ENCODE peak calls at places on chromosomes 13 and 19, in five cellular contexts. R is Calu3, P is suprapubic skin, D is hepatocyte, J is IMR-90. I is an unnamed sample.

GRCh38 chr19:39307233-39307821 is 11.1 kb downstream of the IFNL1 start:
- DNase-seq in R (peak), P (peak), D (peak), J (no peak), I (no peak)

GRCh38 chr19:2970201-2970838 is 7.0 kb upstream of the TLE6 start:
- DNase-seq in R (no peak), P (no peak), D (no peak), J (no peak), I (no peak)

GRCh38 chr13:94630858-94631257 is 29.2 kb downstream of the GPR180 start:
- DNase-seq in R (no peak), P (no peak), D (no peak), J (no peak), I (no peak)

GRCh38 chr13:98717256-98717655 is 35.2 kb downstream of the SLC15A1 start:
- DNase-seq in R (no peak), P (no peak), D (no peak), J (no peak), I (no peak)

GRCh38 chr13:50466554-50466953 is 376.9 kb downstream of the DLEU7 start:
- DNase-seq in R (no peak), P (no peak), D (no peak), J (no peak), I (no peak)

GRCh38 chr13:109610517-109610916 is 175.9 kb downstream of the IRS2 start:
- DNase-seq in R (peak), P (no peak), D (peak), J (no peak), I (no peak)

GRCh38 chr19:32405431-32406160 is at the start of gene DPY19L3:
- DNase-seq in R (peak), P (peak), D (peak), J (peak), I (peak)

GRCh38 chr19:45306522-45307027 is 16.1 kb downstream of the CKM start:
- DNase-seq in R (no peak), P (no peak), D (no peak), J (no peak), I (no peak)

GRCh38 chr13:74641586-74641985 is 507.4 kb upstream of the KLF12 start:
- DNase-seq in R (no peak), P (no peak), D (no peak), J (peak), I (no peak)

GRCh38 chr19:8655340-8655709 is 24.9 kb downstream of the NFILZ start:
- DNase-seq in R (no peak), P (no peak), D (no peak), J (no peak), I (no peak)

GRCh38 chr19:56132316-56132822 is 8.7 kb upstream of the ZNF444 start:
- DNase-seq in R (no peak), P (no peak), D (peak), J (peak), I (no peak)

GRCh38 chr13:113329656-113330312 is 32.7 kb downstream of the LAMP1 start:
- DNase-seq in R (no peak), P (no peak), D (no peak), J (no peak), I (no peak)

DNA sequence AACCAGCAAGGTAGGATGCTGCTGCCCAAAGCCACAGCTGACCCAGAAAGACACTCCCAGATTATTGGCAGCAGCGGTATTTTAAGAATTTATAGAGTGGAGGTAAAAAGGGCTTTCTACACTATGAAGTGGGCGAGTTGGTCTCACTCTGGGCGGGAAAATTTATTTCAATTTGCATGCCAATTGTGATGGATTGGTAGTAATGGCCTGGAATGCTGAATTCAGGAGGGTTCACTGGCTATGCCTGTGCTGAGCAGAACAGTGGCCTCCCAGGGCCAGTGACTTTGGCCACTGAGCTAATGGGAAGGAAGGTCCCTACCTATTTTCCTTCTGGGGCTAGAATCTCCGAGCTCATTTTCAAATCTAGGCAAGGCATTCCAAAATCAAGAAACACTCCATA is 243.5 kb downstream of the TSHZ3 start:
- DNase-seq in R (no peak), P (no peak), D (no peak), J (no peak), I (no peak)
- TF ChIP-seq CTCF in R (no peak), P (no peak), D (no peak), J (no peak), I (no peak)

GRCh38 chr19:40421468-40421778 is 4.4 kb downstream of the SERTAD1 start:
- DNase-seq in R (no peak), P (no peak), D (no peak), J (no peak), I (no peak)

GRCh38 chr19:40420766-40421467 is 4.9 kb downstream of the SERTAD1 start:
- DNase-seq in R (peak), P (peak), D (peak), J (peak), I (peak)

GRCh38 chr19:40419066-40419612 is 6.0 kb upstream of the PRX start:
- DNase-seq in R (no peak), P (no peak), D (no peak), J (no peak), I (no peak)

GRCh38 chr19:40419780-40420179 is 6.0 kb downstream of the SERTAD1 start:
- DNase-seq in R (no peak), P (no peak), D (no peak), J (no peak), I (no peak)

DNA sequence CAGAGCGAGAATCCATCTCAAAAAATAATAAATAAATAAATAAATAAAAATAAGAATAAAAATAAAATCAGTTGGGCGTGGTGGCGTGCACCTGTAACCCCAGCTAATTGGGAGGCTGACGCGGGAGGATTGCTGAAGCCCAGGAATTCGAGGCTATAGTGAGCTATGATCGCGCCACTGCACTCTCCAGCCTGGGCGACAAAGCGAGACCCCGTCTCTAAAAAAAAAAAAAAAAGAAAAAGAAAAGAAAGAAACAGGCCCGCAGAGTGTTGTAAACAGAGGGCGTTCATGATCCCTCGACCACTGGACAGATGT is 5.4 kb downstream of the SERTAD1 start:
- DNase-seq in R (no peak), P (no peak), D (no peak), J (no peak), I (no peak)
- TF ChIP-seq CTCF in R (no peak), P (no peak), D (no peak), J (no peak), I (no peak)

GRCh38 chr13:108115739-108116138 is 99.6 kb downstream of the LIG4 start:
- DNase-seq in R (no peak), P (no peak), D (no peak), J (no peak), I (no peak)

GRCh38 chr13:108120332-108120731 is 95.0 kb downstream of the LIG4 start:
- DNase-seq in R (no peak), P (no peak), D (no peak), J (no peak), I (no peak)

GRCh38 chr13:108121406-108121805 is 93.9 kb downstream of the LIG4 start:
- DNase-seq in R (no peak), P (no peak), D (no peak), J (no peak), I (no peak)
- TF ChIP-seq CTCF in R (no peak), P (no peak), D (no peak), J (no peak), I (no peak)

DNA sequence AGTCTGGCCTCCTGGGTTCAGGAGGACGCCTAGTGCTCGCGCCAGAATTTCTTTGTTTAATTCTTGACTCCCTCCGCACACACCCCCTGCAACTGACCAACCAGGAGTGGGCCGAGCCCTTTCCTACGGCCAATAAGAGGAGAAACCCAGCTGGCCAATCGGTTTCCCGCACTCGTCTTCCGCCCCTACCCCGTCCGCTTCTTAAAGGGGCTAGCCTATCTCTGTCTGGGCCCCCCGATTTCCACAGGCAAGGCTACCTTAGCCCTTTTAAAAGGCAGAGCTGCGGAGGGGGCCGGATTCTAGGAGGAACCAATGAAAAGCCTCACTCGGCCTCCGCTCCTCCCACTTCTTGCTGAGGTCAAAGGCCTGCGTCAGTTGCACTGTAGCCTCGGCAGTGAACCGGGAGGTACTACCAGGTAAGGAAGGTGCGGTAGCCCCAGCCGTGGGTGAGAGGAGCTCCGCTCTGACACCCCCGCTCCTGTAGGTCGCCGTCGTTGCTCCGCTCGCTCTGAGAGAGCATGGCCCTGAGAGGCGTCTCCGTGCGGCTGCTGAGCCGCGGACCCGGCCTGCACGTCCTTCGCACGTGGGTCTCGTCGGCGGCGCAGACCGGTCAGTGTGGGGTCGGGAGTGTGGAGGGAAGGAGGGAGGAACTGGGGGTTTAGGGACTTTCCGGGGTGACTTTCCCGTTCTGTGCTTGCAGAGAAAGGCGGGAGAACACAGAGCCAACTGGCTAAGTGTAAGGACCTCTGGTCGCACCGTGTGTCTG is at the start of gene GCDH:
- DNase-seq in R (peak), P (peak), D (peak), J (peak), I (peak)
- TF ChIP-seq CTCF in R (no peak), P (no peak), D (no peak), J (no peak), I (no peak)

GRCh38 chr13:99978781-99979452 is 2.7 kb upstream of the ZIC2 start:
- DNase-seq in R (no peak), P (peak), D (peak), J (no peak), I (no peak)
- TF ChIP-seq CTCF in R (no peak), P (no peak), D (no peak), J (no peak), I (peak)